ENCODE peak calls at places on chromosomes 16 and 17, in six cellular contexts. One of them, this sample, is unnamed. For H3K9me3, the result is how much of the 10 kb centered on the place peaks cover.

GRCh38 chr17:71441098-71441497 is 679.7 kb upstream of the SOX9 start:
- DNase-seq in SK-N-SH: no peak
- DNase-seq in GM12878: no peak
- DNase-seq in HCT116: peak
- DNase-seq in HepG2: no peak
- DNase-seq in K562: no peak
- DNase-seq in this sample: no peak

GRCh38 chr17:63477471-63478440 is 895 bp downstream of the ACE start:
- DNase-seq in SK-N-SH: peak
- DNase-seq in GM12878: no peak
- DNase-seq in HCT116: no peak
- DNase-seq in HepG2: no peak
- DNase-seq in K562: no peak
- DNase-seq in this sample: no peak

GRCh38 chr16:88576307-88576706 is 6.1 kb downstream of the ZC3H18 start:
- DNase-seq in SK-N-SH: no peak
- DNase-seq in GM12878: no peak
- DNase-seq in HCT116: no peak
- DNase-seq in HepG2: no peak
- DNase-seq in K562: no peak
- DNase-seq in this sample: no peak

GRCh38 chr16:70396209-70396904 is 42.5 kb downstream of the ST3GAL2 start:
- DNase-seq in SK-N-SH: peak
- DNase-seq in GM12878: no peak
- DNase-seq in HCT116: no peak
- DNase-seq in HepG2: no peak
- DNase-seq in K562: peak
- DNase-seq in this sample: no peak

GRCh38 chr17:45147102-45147580 is 1.1 kb upstream of the HEXIM1 start:
- DNase-seq in SK-N-SH: peak
- DNase-seq in GM12878: no peak
- DNase-seq in HCT116: no peak
- DNase-seq in HepG2: no peak
- DNase-seq in K562: peak
- DNase-seq in this sample: no peak

GRCh38 chr17:48123776-48124388 is 16.3 kb downstream of the SNX11 start:
- DNase-seq in SK-N-SH: no peak
- DNase-seq in GM12878: no peak
- DNase-seq in HCT116: no peak
- DNase-seq in HepG2: no peak
- DNase-seq in K562: no peak
- DNase-seq in this sample: no peak

GRCh38 chr16:62201911-62202310 is 165.7 kb upstream of the CDH8 start:
- DNase-seq in SK-N-SH: no peak
- DNase-seq in GM12878: no peak
- DNase-seq in HCT116: no peak
- DNase-seq in HepG2: no peak
- DNase-seq in K562: no peak
- DNase-seq in this sample: no peak

GRCh38 chr17:40466298-40466971 is 23.2 kb downstream of the IGFBP4 start:
- DNase-seq in SK-N-SH: no peak
- DNase-seq in GM12878: no peak
- DNase-seq in HCT116: no peak
- DNase-seq in HepG2: no peak
- DNase-seq in K562: no peak
- DNase-seq in this sample: no peak

GRCh38 chr17:3815925-3816324 is 14.9 kb upstream of the ITGAE start:
- DNase-seq in SK-N-SH: no peak
- DNase-seq in GM12878: no peak
- DNase-seq in HCT116: no peak
- DNase-seq in HepG2: no peak
- DNase-seq in K562: no peak
- DNase-seq in this sample: no peak

GRCh38 chr16:2468142-2468724 is 2.9 kb upstream of the NTN3 start:
- DNase-seq in SK-N-SH: peak
- DNase-seq in GM12878: no peak
- DNase-seq in HCT116: no peak
- DNase-seq in HepG2: no peak
- DNase-seq in K562: no peak
- DNase-seq in this sample: no peak

GRCh38 chr17:32752934-32753333 is 124.0 kb downstream of the MYO1D start:
- DNase-seq in SK-N-SH: no peak
- DNase-seq in GM12878: no peak
- DNase-seq in HCT116: no peak
- DNase-seq in HepG2: no peak
- DNase-seq in K562: no peak
- DNase-seq in this sample: no peak

GRCh38 chr17:29347831-29348281 is 42.3 kb upstream of the TAOK1 start:
- DNase-seq in SK-N-SH: no peak
- DNase-seq in GM12878: no peak
- DNase-seq in HCT116: no peak
- DNase-seq in HepG2: no peak
- DNase-seq in K562: no peak
- DNase-seq in this sample: no peak

GRCh38 chr16:2032285-2033056 is 5.8 kb downstream of the NHERF2 start:
- DNase-seq in SK-N-SH: no peak
- DNase-seq in GM12878: no peak
- DNase-seq in HCT116: no peak
- DNase-seq in HepG2: no peak
- DNase-seq in K562: peak
- DNase-seq in this sample: no peak

GRCh38 chr16:1003551-1004347 is 22.2 kb downstream of the SOX8 start:
- DNase-seq in SK-N-SH: no peak
- DNase-seq in GM12878: no peak
- DNase-seq in HCT116: no peak
- DNase-seq in HepG2: no peak
- DNase-seq in K562: no peak
- DNase-seq in this sample: no peak

GRCh38 chr17:80948961-80949450 is 42.6 kb upstream of the CHMP6 start:
- DNase-seq in SK-N-SH: peak
- DNase-seq in GM12878: no peak
- DNase-seq in HCT116: no peak
- DNase-seq in HepG2: no peak
- DNase-seq in K562: no peak
- DNase-seq in this sample: no peak

GRCh38 chr17:28892024-28892423 is 5.5 kb downstream of the FLOT2 start:
- DNase-seq in SK-N-SH: no peak
- DNase-seq in GM12878: peak
- DNase-seq in HCT116: no peak
- DNase-seq in HepG2: no peak
- DNase-seq in K562: no peak
- DNase-seq in this sample: no peak

GRCh38 chr17:7588553-7589203 is 1.2 kb downstream of the SOX15 start:
- DNase-seq in SK-N-SH: peak
- DNase-seq in GM12878: no peak
- DNase-seq in HCT116: no peak
- DNase-seq in HepG2: no peak
- DNase-seq in K562: no peak
- DNase-seq in this sample: no peak

GRCh38 chr17:2724783-2725164 is 13.2 kb upstream of the CLUH start:
- DNase-seq in SK-N-SH: no peak
- DNase-seq in GM12878: no peak
- DNase-seq in HCT116: no peak
- DNase-seq in HepG2: no peak
- DNase-seq in K562: no peak
- DNase-seq in this sample: no peak

GRCh38 chr16:35140293-35140986 is 1681.0 kb downstream of the TP53TG3F start:
- DNase-seq in SK-N-SH: no peak
- DNase-seq in GM12878: no peak
- DNase-seq in HCT116: no peak
- DNase-seq in HepG2: no peak
- DNase-seq in K562: no peak
- DNase-seq in this sample: no peak

GRCh38 chr16:35144212-35144932 is 1685.0 kb downstream of the TP53TG3F start:
- DNase-seq in SK-N-SH: no peak
- DNase-seq in GM12878: no peak
- DNase-seq in HCT116: no peak
- DNase-seq in HepG2: no peak
- DNase-seq in K562: no peak
- DNase-seq in this sample: no peak

GRCh38 chr16:35142147-35142808 is 1682.9 kb downstream of the TP53TG3F start:
- DNase-seq in SK-N-SH: no peak
- DNase-seq in GM12878: no peak
- DNase-seq in HCT116: no peak
- DNase-seq in HepG2: no peak
- DNase-seq in K562: no peak
- DNase-seq in this sample: no peak

GRCh38 chr16:35142809-35143192 is 1683.4 kb downstream of the TP53TG3F start:
- DNase-seq in SK-N-SH: no peak
- DNase-seq in GM12878: no peak
- DNase-seq in HCT116: no peak
- DNase-seq in HepG2: no peak
- DNase-seq in K562: no peak
- DNase-seq in this sample: no peak

DNA sequence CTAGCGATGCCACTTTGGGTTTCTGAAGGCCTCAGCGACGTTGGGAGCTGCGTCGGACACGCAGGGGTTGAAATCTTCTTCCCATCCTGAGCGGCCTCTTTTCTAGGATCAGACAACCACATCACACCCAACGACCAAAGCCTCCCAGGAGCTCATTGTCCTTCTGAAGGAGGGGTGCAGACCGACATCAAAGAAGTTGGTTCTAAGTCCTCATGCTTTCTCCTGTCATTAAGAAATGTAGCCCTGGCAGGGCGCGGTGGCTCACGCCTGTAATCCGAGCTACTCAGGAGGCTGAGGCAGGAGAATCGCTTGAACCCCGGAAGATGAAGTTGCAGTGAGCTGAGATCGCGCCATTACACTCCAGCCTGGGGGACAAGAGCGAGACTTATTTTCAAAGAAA is 1681.9 kb downstream of the TP53TG3F start:
- DNase-seq in SK-N-SH: no peak
- DNase-seq in GM12878: no peak
- DNase-seq in HCT116: no peak
- DNase-seq in HepG2: no peak
- DNase-seq in K562: no peak
- DNase-seq in this sample: no peak
- H3K9me3 ChIP-seq in SK-N-SH: under half
- H3K9me3 ChIP-seq in GM12878: under half
- H3K9me3 ChIP-seq in HCT116: under half
- H3K9me3 ChIP-seq in HepG2: half or more
- H3K9me3 ChIP-seq in K562: under half
- H3K9me3 ChIP-seq in this sample: under half

GRCh38 chr16:85057212-85057889 is 29.8 kb downstream of the KIAA0513 start:
- DNase-seq in SK-N-SH: no peak
- DNase-seq in GM12878: no peak
- DNase-seq in HCT116: peak
- DNase-seq in HepG2: peak
- DNase-seq in K562: peak
- DNase-seq in this sample: no peak
- TF ChIP-seq REST in SK-N-SH: no peak
- TF ChIP-seq REST in GM12878: no peak
- TF ChIP-seq REST in HCT116: no peak
- TF ChIP-seq REST in HepG2: no peak
- TF ChIP-seq REST in K562: no peak
- TF ChIP-seq REST in this sample: no peak

GRCh38 chr16:11781773-11782172 is 15.3 kb downstream of the ZC3H7A start:
- DNase-seq in SK-N-SH: peak
- DNase-seq in GM12878: peak
- DNase-seq in HCT116: no peak
- DNase-seq in HepG2: no peak
- DNase-seq in K562: no peak
- DNase-seq in this sample: no peak
- TF ChIP-seq SIN3A in SK-N-SH: no peak
- TF ChIP-seq SIN3A in GM12878: peak
- TF ChIP-seq SIN3A in HCT116: no peak
- TF ChIP-seq SIN3A in HepG2: no peak
- TF ChIP-seq SIN3A in K562: no peak
- TF ChIP-seq SIN3A in this sample: no peak

GRCh38 chr16:68553186-68553585 is 14.1 kb downstream of the ZFP90 start:
- DNase-seq in SK-N-SH: no peak
- DNase-seq in GM12878: no peak
- DNase-seq in HCT116: no peak
- DNase-seq in HepG2: no peak
- DNase-seq in K562: no peak
- DNase-seq in this sample: no peak
- H3K9me3 ChIP-seq in SK-N-SH: under half
- H3K9me3 ChIP-seq in GM12878: under half
- H3K9me3 ChIP-seq in HCT116: half or more
- H3K9me3 ChIP-seq in HepG2: half or more
- H3K9me3 ChIP-seq in K562: under half
- H3K9me3 ChIP-seq in this sample: under half

DNA sequence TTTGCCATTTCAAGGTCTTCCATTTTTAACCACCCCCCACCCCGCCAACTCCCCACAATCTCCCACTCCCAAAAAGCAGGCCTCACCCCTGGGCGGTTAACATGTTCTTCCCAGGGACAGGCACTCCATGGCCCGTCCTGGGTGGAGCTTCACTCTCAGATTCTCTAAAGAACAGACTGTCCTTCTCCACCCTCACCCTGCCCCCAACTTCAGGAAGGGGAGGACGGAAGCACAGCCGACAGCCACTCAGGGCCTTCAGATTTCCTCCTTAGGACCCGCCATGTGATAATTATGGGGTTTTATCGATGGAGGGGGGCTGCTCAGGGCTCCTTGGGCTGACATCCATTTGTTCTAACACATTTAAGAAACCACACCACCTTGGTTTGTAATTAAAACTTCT is 61.9 kb downstream of the ZFHX3 start:
- DNase-seq in SK-N-SH: no peak
- DNase-seq in GM12878: no peak
- DNase-seq in HCT116: no peak
- DNase-seq in HepG2: no peak
- DNase-seq in K562: no peak
- DNase-seq in this sample: no peak
- TF ChIP-seq REST in SK-N-SH: no peak
- TF ChIP-seq REST in GM12878: no peak
- TF ChIP-seq REST in HCT116: no peak
- TF ChIP-seq REST in HepG2: no peak
- TF ChIP-seq REST in K562: no peak
- TF ChIP-seq REST in this sample: no peak

This sample was measured in Panc1.